ENCODE peak calls at places on chromosomes 16 and 17, in ten cellular contexts. W is GM12892, Y is A549, R is heart left ventricle, Z is ovary, T is NB4, V is prostate gland, S is H54, X is erythroblast, G is right lobe of liver. O is an unnamed sample.

GRCh38 chr16:50297301-50298074 is 31.1 kb downstream of the ADCY7 start:
- DNase-seq in W (peak; percentile 13), Y (no peak), R (peak; percentile 32), Z (no peak), T (no peak), V (no peak), S (no peak), X (no peak), G (peak; percentile 51), O (no peak)

GRCh38 chr16:87132361-87133014 is 184.7 kb downstream of the C16orf95 start:
- DNase-seq in W (no peak), Y (no peak), R (no peak), Z (no peak), T (no peak), V (no peak), S (no peak), X (no peak), G (no peak), O (peak; percentile 48)

GRCh38 chr16:80480664-80481063 is 60.1 kb upstream of the DYNLRB2 start:
- DNase-seq in W (no peak), Y (no peak), R (no peak), Z (no peak), T (no peak), V (no peak), S (no peak), X (no peak), G (no peak), O (no peak)

GRCh38 chr17:56222255-56222654 is 69.0 kb downstream of the ANKFN1 start:
- DNase-seq in W (no peak), Y (no peak), R (no peak), Z (no peak), T (peak; percentile 6), V (no peak), S (no peak), X (no peak), G (no peak), O (no peak)

GRCh38 chr17:64739316-64740058 is 77.4 kb upstream of the SMURF2 start:
- DNase-seq in W (no peak), Y (no peak), R (no peak), Z (no peak), T (no peak), V (no peak), S (no peak), X (no peak), G (no peak), O (no peak)

GRCh38 chr16:85717393-85718152 is 28.8 kb upstream of the GINS2 start:
- DNase-seq in W (peak; percentile 82), Y (peak; percentile 76), R (peak; percentile 62), Z (peak; percentile 53), T (peak; percentile 77), V (peak; percentile 67), S (peak; percentile 72), X (peak; percentile 74), G (peak; percentile 90), O (peak; percentile 24)

GRCh38 chr16:10600792-10601443 is 20.5 kb upstream of the EMP2 start:
- DNase-seq in W (no peak), Y (no peak), R (peak; percentile 46), Z (no peak), T (peak; percentile 37), V (no peak), S (no peak), X (no peak), G (no peak), O (no peak)

GRCh38 chr17:2241823-2242222 is 61.8 kb downstream of the SMG6 start:
- DNase-seq in W (no peak), Y (no peak), R (peak; percentile 51), Z (peak; percentile 29), T (no peak), V (no peak), S (no peak), X (no peak), G (no peak), O (no peak)

GRCh38 chr16:19502395-19503131 is 19.3 kb downstream of the GDE1 start:
- DNase-seq in W (peak; percentile 24), Y (peak; percentile 82), R (peak; percentile 63), Z (peak; percentile 34), T (peak; percentile 79), V (peak; percentile 76), S (no peak), X (peak; percentile 86), G (no peak), O (peak; percentile 52)

GRCh38 chr17:40015998-40016691 is 905 bp downstream of the CSF3 start:
- DNase-seq in W (no peak), Y (no peak), R (no peak), Z (no peak), T (no peak), V (no peak), S (no peak), X (no peak), G (no peak), O (no peak)

GRCh38 chr17:40017422-40018080 is 2.3 kb downstream of the CSF3 start:
- DNase-seq in W (peak; percentile 3), Y (no peak), R (no peak), Z (no peak), T (no peak), V (no peak), S (no peak), X (no peak), G (no peak), O (no peak)

GRCh38 chr17:40016692-40017000 is 1.4 kb downstream of the CSF3 start:
- DNase-seq in W (peak; percentile 8), Y (no peak), R (no peak), Z (no peak), T (no peak), V (no peak), S (no peak), X (no peak), G (no peak), O (no peak)

GRCh38 chr17:40015005-40015997 is at the start of gene CSF3:
- DNase-seq in W (no peak), Y (no peak), R (no peak), Z (peak; percentile 40), T (no peak), V (no peak), S (no peak), X (no peak), G (no peak), O (no peak)

DNA sequence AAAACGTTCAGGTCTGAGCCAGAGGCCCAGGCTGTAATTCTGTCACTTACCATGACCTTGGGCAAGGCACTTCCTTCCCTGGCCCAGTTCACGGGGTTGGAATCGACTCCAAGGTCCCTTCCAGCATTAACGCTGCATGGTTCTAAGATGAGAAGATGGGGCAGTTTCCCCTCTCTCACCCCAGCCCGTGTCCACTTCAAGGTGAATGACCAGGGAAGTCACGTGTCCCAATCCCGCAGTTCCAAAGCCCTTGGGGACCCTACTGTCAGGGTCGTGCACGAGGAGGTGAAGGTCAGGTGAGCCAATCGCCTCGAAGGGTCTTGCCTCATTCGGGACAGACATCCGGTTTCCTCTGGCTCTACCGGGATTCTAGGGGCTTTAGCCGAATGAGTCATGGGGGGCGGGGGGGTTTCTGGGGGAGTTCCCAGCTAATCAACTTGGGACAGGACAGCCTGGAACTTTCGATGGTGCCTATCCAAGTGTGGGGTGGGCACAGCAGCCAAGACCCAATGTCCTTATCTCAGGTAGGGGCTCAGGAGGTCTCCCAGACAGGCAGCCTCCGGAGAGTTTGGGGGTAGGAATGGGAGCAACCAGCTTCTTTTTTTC is 762 bp upstream of the CSF3 start:
- DNase-seq in W (no peak), Y (no peak), R (no peak), Z (peak; percentile 61), T (no peak), V (no peak), S (no peak), X (no peak), G (no peak), O (no peak)
- TF ChIP-seq POLR2A in W (no peak), Y (no peak), R (no peak), Z (no peak), T (no peak), V (no peak), S (no peak), X (no peak), G (no peak), O (no peak)

DNA sequence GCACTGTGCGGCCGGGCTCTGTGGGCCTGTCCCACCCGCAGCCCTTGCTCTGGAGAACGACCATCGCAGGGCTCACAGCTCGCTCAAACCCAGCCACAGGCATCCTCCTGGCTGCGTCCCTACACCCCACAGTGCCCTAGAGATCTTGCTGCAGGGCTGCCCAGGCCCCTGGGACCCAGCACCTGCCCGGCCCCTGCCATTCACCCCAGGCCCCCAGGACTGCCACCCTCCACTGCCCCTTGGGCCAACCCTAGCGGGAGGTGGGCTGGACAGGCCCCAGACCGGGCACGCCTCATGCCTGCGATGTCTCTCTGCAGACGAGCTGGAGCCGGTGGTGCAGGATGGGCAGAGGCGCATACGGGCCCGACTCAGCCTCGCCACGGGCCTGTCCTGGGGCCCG is 56.1 kb upstream of the ZC3H18 start:
- DNase-seq in W (no peak), Y (no peak), R (no peak), Z (no peak), T (no peak), V (no peak), S (no peak), X (no peak), G (no peak), O (no peak)
- TF ChIP-seq POLR2A in W (no peak), Y (no peak), R (no peak), Z (no peak), T (no peak), V (no peak), S (no peak), X (no peak), G (no peak), O (no peak)

DNA sequence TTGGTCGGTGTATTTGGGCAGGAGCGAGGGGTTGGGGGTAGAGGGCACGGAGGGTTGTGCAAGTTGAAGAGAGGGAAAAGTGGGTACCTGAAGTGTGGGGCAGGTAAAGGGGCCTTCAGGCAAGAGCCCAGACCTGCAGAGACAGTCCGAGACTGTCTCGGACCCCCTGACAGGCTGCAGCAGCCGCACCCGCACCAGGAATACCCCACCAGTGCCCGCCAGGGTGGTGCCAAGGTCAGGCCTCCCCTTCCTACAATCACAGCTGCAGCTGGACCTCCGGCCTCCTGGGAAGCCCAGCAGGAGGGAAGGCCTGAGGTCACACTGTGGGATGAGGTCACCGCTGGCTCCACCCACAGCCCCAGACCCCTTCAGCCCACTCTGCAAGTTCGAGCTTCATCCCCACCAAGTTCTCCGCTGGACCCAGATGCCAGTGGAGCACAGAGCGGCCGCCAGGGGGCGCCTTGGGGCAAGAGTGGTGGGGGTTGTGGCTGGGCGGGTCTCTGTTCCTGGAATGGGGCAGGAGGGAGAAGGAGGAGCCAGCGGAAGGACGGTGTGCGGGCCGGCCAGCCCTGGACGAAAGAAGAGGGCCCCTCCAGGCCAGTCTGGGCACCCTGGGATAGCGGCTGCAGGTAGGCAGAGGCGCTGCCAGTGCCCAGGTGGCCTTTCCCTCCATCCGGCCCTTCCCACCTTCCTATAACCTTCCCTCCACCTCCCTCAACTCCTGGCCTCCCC is at the start of gene HSD3B7:
- DNase-seq in W (peak; percentile 97), Y (peak; percentile 80), R (peak; percentile 90), Z (peak; percentile 90), T (peak; percentile 81), V (peak; percentile 81), S (peak; percentile 96), X (peak; percentile 82), G (peak; percentile 93), O (peak; percentile 91)
- TF ChIP-seq POLR2A in W (no peak), Y (peak; percentile 21), R (peak; percentile 32), Z (no peak), T (no peak), V (peak; percentile 14), S (no peak), X (peak; percentile 22), G (peak; percentile 64), O (no peak)

GRCh38 chr17:49482144-49482817 is 12.8 kb upstream of the NGFR start:
- DNase-seq in W (no peak), Y (peak; percentile 35), R (no peak), Z (no peak), T (peak; percentile 55), V (no peak), S (peak; percentile 74), X (peak; percentile 79), G (no peak), O (no peak)
- TF ChIP-seq POLR2A in W (no peak), Y (no peak), R (no peak), Z (no peak), T (no peak), V (no peak), S (no peak), X (no peak), G (no peak), O (no peak)